ENCODE peak calls at places on chromosomes 13 and 19, in ten cellular contexts. E, Z, T, D, Y, A, C, Q, L and O are unnamed samples. For H3K4me1, the result is how much of the 10 kb centered on the place peaks cover.

GRCh38 chr13:97945792-97946419 is 7.6 kb upstream of the IPO5 start:
- DNase-seq in A (no peak), C (no peak), L (no peak), T (no peak), Z (no peak), E (peak), D (no peak), Y (no peak), Q (peak), O (no peak)

GRCh38 chr13:112963641-112964040 is 5.4 kb upstream of the MCF2L start:
- DNase-seq in T (peak), Z (no peak), Q (no peak), L (no peak), Y (no peak), D (no peak), C (peak), E (no peak), A (no peak), O (no peak)

GRCh38 chr13:33125821-33126570 is 109.8 kb downstream of the KL start:
- DNase-seq in T (no peak), A (no peak), Y (no peak), Z (peak), D (peak), L (peak), E (peak), C (no peak), Q (peak), O (no peak)

GRCh38 chr19:27774827-27775226 is 1438.1 kb downstream of the UQCRFS1 start:
- DNase-seq in C (no peak), T (no peak), A (no peak), Q (peak), E (peak), Z (no peak), D (no peak), L (no peak), Y (no peak), O (no peak)

GRCh38 chr13:40595693-40596092 is 70.7 kb downstream of the FOXO1 start:
- DNase-seq in T (no peak), D (no peak), Z (no peak), E (peak), C (no peak), A (no peak), Y (no peak), Q (peak), L (no peak), O (no peak)

GRCh38 chr19:33389574-33390119 is 16.1 kb downstream of the CEBPG start:
- DNase-seq in E (no peak), A (no peak), C (no peak), L (no peak), T (peak), Q (no peak), Z (no peak), D (no peak), Y (no peak), O (no peak)

GRCh38 chr13:74372511-74372910 is 238.3 kb upstream of the KLF12 start:
- DNase-seq in T (no peak), L (no peak), E (no peak), Y (no peak), C (no peak), A (no peak), Q (no peak), D (no peak), Z (no peak), O (no peak)

GRCh38 chr19:12521996-12522395 is 29.3 kb downstream of the ZNF564 start:
- DNase-seq in Q (no peak), E (no peak), D (no peak), C (no peak), L (no peak), T (no peak), A (no peak), Y (no peak), Z (no peak), O (no peak)

GRCh38 chr19:35673121-35673804 is 6.9 kb downstream of the UPK1A start:
- DNase-seq in L (no peak), C (peak), Z (no peak), E (peak), T (peak), A (peak), Y (no peak), D (no peak), Q (no peak), O (no peak)

GRCh38 chr19:35852029-35852780 is at the start of gene NPHS1:
- DNase-seq in E (no peak), A (no peak), L (no peak), Z (no peak), Q (no peak), T (no peak), D (no peak), Y (no peak), C (no peak), O (no peak)

GRCh38 chr13:41981961-41982723 is 21.2 kb upstream of the VWA8 start:
- DNase-seq in A (no peak), L (no peak), T (no peak), C (no peak), E (peak), Q (no peak), D (no peak), Y (no peak), Z (no peak), O (no peak)

GRCh38 chr13:37706041-37706440 is 107.5 kb upstream of the POSTN start:
- DNase-seq in E (no peak), C (no peak), D (no peak), Z (no peak), T (no peak), L (no peak), Q (no peak), A (no peak), Y (no peak), O (no peak)

GRCh38 chr13:23921451-23921888 is 24.2 kb upstream of the C1QTNF9B start:
- DNase-seq in T (no peak), C (no peak), A (no peak), L (no peak), Z (no peak), Q (peak), D (peak), E (peak), Y (no peak), O (no peak)

GRCh38 chr13:110912651-110913051 is 2.2 kb downstream of the ANKRD10 start:
- DNase-seq in Q (peak), D (no peak), C (no peak), A (no peak), Z (peak), Y (no peak), L (no peak), T (no peak), E (peak), O (no peak)

GRCh38 chr19:53019684-53020083 is 6.0 kb downstream of the ERVV-1 start:
- DNase-seq in A (no peak), L (no peak), E (no peak), Q (no peak), Z (peak), Y (no peak), C (no peak), T (no peak), D (no peak), O (no peak)

GRCh38 chr13:26017196-26017921 is 34.5 kb downstream of the SHISA2 start:
- DNase-seq in Q (no peak), T (no peak), L (no peak), Y (no peak), A (no peak), C (no peak), Z (peak), E (peak), D (no peak), O (no peak)

GRCh38 chr13:74201530-74201929 is 67.3 kb upstream of the KLF12 start:
- DNase-seq in C (no peak), Z (no peak), T (no peak), E (no peak), D (no peak), L (no peak), Y (no peak), A (no peak), Q (no peak), O (no peak)

GRCh38 chr13:43629691-43630480 is 156.9 kb downstream of the ENOX1 start:
- DNase-seq in E (peak), D (no peak), T (no peak), Y (no peak), C (no peak), L (no peak), Q (no peak), Z (no peak), A (no peak), O (no peak)

GRCh38 chr19:55692681-55693081 is 17.7 kb downstream of the EPN1 start:
- DNase-seq in C (no peak), Y (no peak), Q (no peak), E (no peak), A (no peak), D (no peak), Z (no peak), T (peak), L (no peak), O (no peak)

GRCh38 chr13:50715402-50716146 is 127.9 kb downstream of the DLEU7 start:
- DNase-seq in D (no peak), A (no peak), C (peak), E (no peak), Q (no peak), Z (peak), L (no peak), T (no peak), Y (no peak), O (no peak)

GRCh38 chr13:96707146-96707545 is 287.1 kb downstream of the OXGR1 start:
- DNase-seq in L (no peak), Y (no peak), C (no peak), A (no peak), D (no peak), Q (no peak), E (no peak), Z (no peak), T (no peak), O (no peak)

GRCh38 chr19:48858984-48859710 is 9.3 kb downstream of the PLEKHA4 start:
- DNase-seq in T (peak), A (peak), Z (no peak), Y (no peak), E (peak), C (peak), Q (no peak), D (no peak), L (no peak), O (peak)

GRCh38 chr13:109154146-109154545 is 524.7 kb downstream of the MYO16 start:
- DNase-seq in L (no peak), C (no peak), D (no peak), Y (no peak), Z (peak), T (no peak), E (no peak), Q (peak), A (no peak), O (no peak)

GRCh38 chr19:46210634-46211033 is 18.9 kb upstream of the IGFL1 start:
- DNase-seq in C (no peak), Z (no peak), Y (no peak), L (no peak), A (no peak), T (peak), D (no peak), E (no peak), Q (no peak), O (no peak)
- H3K4me1 ChIP-seq in C (under half), Z (under half), Y (under half), L (under half), A (under half), T (under half), D (under half), E (under half), Q (under half), O (under half)

DNA sequence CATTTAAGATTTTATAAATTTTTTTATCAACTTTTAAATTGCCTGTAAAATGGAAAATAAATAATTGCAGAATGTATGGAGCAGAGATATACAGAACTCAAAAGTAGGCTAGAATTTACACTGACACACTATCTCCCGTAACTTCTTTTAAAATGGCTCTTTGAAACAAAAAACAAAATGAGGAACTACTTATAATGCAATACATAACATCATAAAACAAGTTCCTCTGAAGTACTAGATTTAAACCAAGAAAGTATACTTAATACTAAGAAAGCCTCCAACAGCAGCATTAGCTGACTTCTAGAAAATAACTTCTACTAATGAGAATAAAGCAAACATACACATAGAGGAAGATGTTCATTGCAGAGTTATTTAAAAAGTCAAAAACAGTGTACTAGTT is 17.0 kb downstream of the RBM26 start:
- DNase-seq in E (no peak), L (no peak), T (no peak), A (no peak), Q (no peak), C (no peak), D (no peak), Z (no peak), Y (no peak), O (no peak)
- H3K4me1 ChIP-seq in E (under half), L (under half), T (under half), A (half or more), Q (under half), C (under half), D (under half), Z (under half), Y (half or more), O (under half)

DNA sequence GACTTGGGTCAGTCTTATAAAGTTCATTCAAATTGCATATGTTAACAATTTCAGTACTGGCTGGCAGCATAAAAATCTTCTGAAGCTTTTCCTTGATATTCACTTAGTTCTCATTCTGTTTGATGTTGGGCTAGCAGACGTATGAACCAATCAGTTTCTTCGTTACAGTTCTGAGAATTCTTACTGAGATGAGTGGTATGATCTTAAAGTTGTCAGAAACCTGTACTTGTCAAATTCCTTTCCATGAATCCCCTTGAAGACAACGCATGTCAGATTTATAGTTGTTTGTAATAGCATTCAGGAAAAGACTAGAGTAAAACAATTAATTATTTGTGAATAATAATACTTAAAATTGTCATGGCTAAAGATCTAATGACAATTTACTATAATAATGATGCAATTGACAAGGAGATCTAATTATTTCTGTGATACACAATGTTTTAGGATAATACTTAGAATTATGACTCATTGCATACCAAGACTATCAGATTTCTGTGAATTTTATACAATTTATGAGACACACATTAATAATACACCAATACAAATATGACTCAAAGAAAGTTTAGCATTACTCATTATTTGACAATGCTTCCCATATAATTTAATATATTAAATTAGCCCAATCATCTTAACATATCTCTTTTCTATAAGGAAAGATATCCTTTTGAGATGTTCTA is 447.2 kb downstream of the RFC3 start:
- DNase-seq in C (no peak), Y (no peak), A (no peak), Q (peak), Z (no peak), T (no peak), E (no peak), D (no peak), L (no peak), O (no peak)
- H3K4me1 ChIP-seq in C (under half), Y (under half), A (under half), Q (under half), Z (under half), T (under half), E (under half), D (under half), L (under half), O (under half)

DNA sequence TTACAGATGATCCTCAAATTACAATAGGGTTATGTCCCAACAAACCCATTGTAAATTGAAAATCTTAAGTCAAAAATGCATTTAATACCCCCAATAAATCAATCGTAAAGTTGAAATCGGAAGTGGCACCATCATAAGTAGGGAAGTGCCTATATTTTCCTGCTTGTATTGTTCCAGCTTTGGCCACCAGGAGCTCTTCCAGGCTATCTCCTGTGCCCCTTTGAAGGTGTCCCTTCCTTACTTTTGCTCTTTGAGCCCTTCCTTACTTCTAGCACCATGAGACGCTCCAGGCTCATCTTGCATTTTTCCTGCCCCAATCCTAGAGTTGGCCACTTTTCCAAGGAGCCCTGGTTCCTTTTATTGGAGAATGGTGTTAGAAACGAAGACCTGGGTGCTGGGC is 163.0 kb upstream of the TSC22D1 start:
- DNase-seq in Z (no peak), A (no peak), L (no peak), Q (no peak), C (no peak), Y (no peak), E (no peak), T (no peak), D (no peak), O (no peak)
- H3K4me1 ChIP-seq in Z (under half), A (under half), L (under half), Q (under half), C (under half), Y (under half), E (under half), T (under half), D (under half), O (under half)

GRCh38 chr19:18456974-18457373 is 19.0 kb upstream of the ISYNA1 start:
- DNase-seq in D (no peak), Q (no peak), C (peak), Y (no peak), E (peak), Z (peak), L (no peak), A (no peak), T (peak), O (no peak)
- H3K4me1 ChIP-seq in D (under half), Q (under half), C (under half), Y (under half), E (under half), Z (under half), L (under half), A (under half), T (under half), O (under half)

GRCh38 chr19:14115761-14116160 is 1.8 kb downstream of the PRKACA start:
- DNase-seq in Y (no peak), L (no peak), Z (no peak), E (no peak), T (no peak), A (no peak), Q (no peak), D (no peak), C (no peak), O (no peak)
- H3K4me1 ChIP-seq in Y (under half), L (half or more), Z (half or more), E (under half), T (under half), A (under half), Q (under half), D (under half), C (half or more), O (half or more)

GRCh38 chr19:40420451-40420765 is 5.4 kb downstream of the SERTAD1 start:
- DNase-seq in C (no peak), T (no peak), Q (no peak), L (no peak), Y (no peak), E (no peak), Z (no peak), A (no peak), D (no peak), O (no peak)
- H3K4me1 ChIP-seq in C (under half), T (under half), Q (under half), L (under half), Y (under half), E (under half), Z (under half), A (under half), D (under half), O (under half)

GRCh38 chr19:8446055-8446709 is 1.4 kb downstream of the HNRNPM start:
- DNase-seq in T (no peak), A (no peak), D (no peak), C (no peak), L (no peak), E (peak), Y (no peak), Q (no peak), Z (no peak), O (no peak)
- H3K4me1 ChIP-seq in T (under half), A (under half), D (under half), C (half or more), L (under half), E (under half), Y (under half), Q (under half), Z (under half), O (under half)